ENCODE peak calls at places on chromosome 20, in seven cellular contexts. A, Z, I, Y, C, X and H are unnamed samples.

GRCh38 chr20:47208534-47209174 is 147.8 kb downstream of the ZMYND8 start:
- DNase-seq in A (no peak), Z (no peak), I (no peak), Y (no peak), C (no peak), X (no peak), H (no peak)

GRCh38 chr20:6629564-6629963 is 137.9 kb upstream of the BMP2 start:
- DNase-seq in A (no peak), Z (no peak), I (no peak), Y (no peak), C (no peak), X (no peak), H (no peak)

GRCh38 chr20:63782051-63782471 is 42.5 kb downstream of the SLC2A4RG start:
- DNase-seq in A (peak; percentile 36), Z (no peak), I (no peak), Y (no peak), C (no peak), X (no peak), H (no peak)

GRCh38 chr20:36658300-36658699 is 12.3 kb upstream of the SLA2 start:
- DNase-seq in A (no peak), Z (no peak), I (no peak), Y (no peak), C (no peak), X (no peak), H (no peak)

GRCh38 chr20:25033941-25034335 is 24.0 kb downstream of the ACSS1 start:
- DNase-seq in A (no peak), Z (no peak), I (no peak), Y (peak; percentile 20), C (no peak), X (no peak), H (no peak)

GRCh38 chr20:10619427-10619826 is 54.4 kb downstream of the JAG1 start:
- DNase-seq in A (no peak), Z (peak; percentile 90), I (no peak), Y (no peak), C (peak; percentile 85), X (peak; percentile 82), H (no peak)

GRCh38 chr20:10531848-10532247 is 96.7 kb downstream of the SLX4IP start:
- DNase-seq in A (no peak), Z (peak; percentile 65), I (no peak), Y (no peak), C (no peak), X (no peak), H (no peak)

GRCh38 chr20:64145458-64146300 is 18.6 kb upstream of the MYT1 start:
- DNase-seq in A (no peak), Z (no peak), I (no peak), Y (no peak), C (no peak), X (no peak), H (no peak)

GRCh38 chr20:958936-959815 is 42.9 kb downstream of the RSPO4 start:
- DNase-seq in A (no peak), Z (no peak), I (peak; percentile 19), Y (peak; percentile 83), C (no peak), X (no peak), H (no peak)

GRCh38 chr20:25296094-25297093 is 48.5 kb downstream of the PYGB start:
- DNase-seq in A (peak; percentile 75), Z (peak; percentile 32), I (no peak), Y (no peak), C (no peak), X (peak; percentile 3), H (peak; percentile 59)

GRCh38 chr20:61895016-61895415 is 170.7 kb downstream of the TAF4 start:
- DNase-seq in A (no peak), Z (no peak), I (no peak), Y (no peak), C (no peak), X (no peak), H (no peak)

GRCh38 chr20:41719151-41719550 is 101.0 kb upstream of the CHD6 start:
- DNase-seq in A (no peak), Z (no peak), I (no peak), Y (no peak), C (no peak), X (no peak), H (no peak)

GRCh38 chr20:62306440-62307187 is 3.8 kb downstream of the ADRM1 start:
- DNase-seq in A (no peak), Z (no peak), I (no peak), Y (no peak), C (peak; percentile 71), X (no peak), H (no peak)

GRCh38 chr20:16538779-16539178 is 34.5 kb downstream of the KIF16B start:
- DNase-seq in A (no peak), Z (no peak), I (no peak), Y (no peak), C (no peak), X (no peak), H (no peak)

GRCh38 chr20:12775041-12775440 is 233.7 kb upstream of the SPTLC3 start:
- DNase-seq in A (no peak), Z (no peak), I (no peak), Y (no peak), C (no peak), X (no peak), H (no peak)

GRCh38 chr20:21682576-21682975 is 22.9 kb upstream of the PAX1 start:
- DNase-seq in A (no peak), Z (no peak), I (no peak), Y (no peak), C (no peak), X (no peak), H (no peak)

GRCh38 chr20:47392015-47392720 is 35.7 kb upstream of the ZMYND8 start:
- DNase-seq in A (peak; percentile 36), Z (peak; percentile 91), I (no peak), Y (no peak), C (peak; percentile 95), X (peak; percentile 99), H (peak; percentile 36)

GRCh38 chr20:41058007-41058673 is 29.5 kb downstream of the TOP1 start:
- DNase-seq in A (no peak), Z (peak; percentile 59), I (no peak), Y (no peak), C (peak; percentile 46), X (peak; percentile 86), H (no peak)

GRCh38 chr20:62765021-62765420 is 31.3 kb upstream of the MRGBP start:
- DNase-seq in A (no peak), Z (no peak), I (no peak), Y (no peak), C (no peak), X (no peak), H (no peak)

GRCh38 chr20:6184086-6184485 is 61.3 kb upstream of the FERMT1 start:
- DNase-seq in A (no peak), Z (no peak), I (no peak), Y (no peak), C (no peak), X (no peak), H (no peak)

GRCh38 chr20:46898433-46898832 is 3.8 kb downstream of the EYA2 start:
- DNase-seq in A (no peak), Z (no peak), I (no peak), Y (no peak), C (no peak), X (no peak), H (no peak)

GRCh38 chr20:22513574-22513973 is 70.8 kb downstream of the FOXA2 start:
- DNase-seq in A (no peak), Z (no peak), I (no peak), Y (no peak), C (no peak), X (no peak), H (no peak)

GRCh38 chr20:34703573-34704176 is 469 bp upstream of the TP53INP2 start:
- DNase-seq in A (peak; percentile 30), Z (peak; percentile 44), I (peak; percentile 26), Y (no peak), C (no peak), X (no peak), H (no peak)

GRCh38 chr20:51884561-51884960 is 82.2 kb upstream of the SALL4 start:
- DNase-seq in A (no peak), Z (peak; percentile 55), I (no peak), Y (no peak), C (no peak), X (peak; percentile 9), H (no peak)

DNA sequence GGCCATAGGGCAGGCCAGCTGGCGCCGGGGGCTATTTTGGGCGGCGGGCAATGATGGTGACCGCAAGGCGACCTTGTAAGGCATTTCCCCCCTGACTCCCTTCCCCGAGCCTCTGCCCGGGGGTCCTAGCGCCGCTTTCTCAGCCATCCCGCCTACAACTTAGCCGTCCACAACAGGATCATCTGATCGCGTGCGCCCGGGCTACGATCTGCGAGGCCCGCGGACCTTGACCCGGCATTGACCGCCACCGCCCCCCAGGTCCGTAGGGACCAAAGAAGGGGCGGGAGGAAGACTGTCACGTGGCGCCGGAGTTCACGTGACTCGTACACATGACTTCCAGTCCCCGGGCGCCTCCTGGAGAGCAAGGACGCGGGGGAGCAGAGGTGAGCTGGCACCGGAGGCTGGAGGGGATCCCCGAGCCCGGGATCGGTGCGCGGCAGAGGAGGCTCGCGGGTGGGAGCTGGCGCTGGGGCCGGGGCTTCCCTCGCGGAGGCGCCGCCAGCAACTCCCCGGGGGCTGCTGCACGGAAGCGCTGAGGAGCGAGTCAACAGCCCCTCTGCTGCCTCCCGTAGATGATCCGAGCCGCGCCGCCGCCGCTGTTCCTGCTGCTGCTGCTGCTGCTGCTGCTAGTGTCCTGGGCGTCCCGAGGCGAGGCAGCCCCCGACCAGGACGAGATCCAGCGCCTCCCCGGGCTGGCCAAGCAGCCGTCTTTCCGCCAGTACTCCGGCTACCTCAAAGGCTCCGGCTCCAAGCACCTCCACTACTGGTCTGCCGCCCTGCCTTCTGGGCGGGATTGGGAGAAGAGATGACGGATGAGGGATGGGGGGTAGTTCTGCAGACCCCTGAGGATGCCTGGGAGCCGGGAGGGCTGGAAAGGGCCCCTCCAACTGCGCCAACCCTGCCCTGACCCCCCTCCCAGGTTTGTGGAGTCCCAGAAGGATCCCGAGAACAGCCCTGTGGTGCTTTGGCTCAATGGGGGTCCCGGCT is at the start of the genes CTSA and NEURL2:
- DNase-seq in A (peak; percentile 89), Z (peak; percentile 96), I (peak; percentile 87), Y (peak; percentile 96), C (peak; percentile 99), X (peak; percentile 85), H (peak; percentile 98)
- TF ChIP-seq CTCF in A (no peak), Z (no peak), I (no peak), Y (peak; percentile 25), C (no peak), X (no peak), H (no peak)

GRCh38 chr20:38536310-38536709 is 44.7 kb upstream of the ADIG start:
- DNase-seq in A (no peak), Z (no peak), I (no peak), Y (no peak), C (peak; percentile 67), X (peak; percentile 78), H (no peak)
- TF ChIP-seq CTCF in A (no peak), Z (peak; percentile 4), I (no peak), Y (no peak), C (no peak), X (peak; percentile 46), H (no peak)

DNA sequence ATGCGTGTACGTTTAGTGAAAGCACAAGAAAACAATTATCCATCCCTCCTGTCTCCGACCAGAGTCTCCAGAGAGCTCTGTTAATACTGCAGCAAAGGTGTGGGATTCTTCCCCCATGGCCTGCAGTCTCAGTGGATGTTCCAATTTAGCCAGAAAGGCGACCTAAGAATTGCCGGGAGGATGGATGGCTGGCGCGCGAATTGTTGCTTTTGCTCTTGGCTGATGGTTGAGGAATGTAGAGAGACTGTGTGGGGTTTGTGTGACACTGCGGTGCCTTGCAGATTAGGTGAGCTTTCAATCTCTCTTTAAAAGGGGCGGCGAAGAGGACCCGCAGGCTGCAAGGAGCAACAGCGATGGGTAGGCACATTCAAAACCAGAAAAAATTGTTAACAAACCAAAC is 46.1 kb downstream of the GNAS start:
- DNase-seq in A (no peak), Z (no peak), I (no peak), Y (no peak), C (no peak), X (no peak), H (no peak)
- TF ChIP-seq CTCF in A (no peak), Z (no peak), I (no peak), Y (no peak), C (no peak), X (no peak), H (no peak)

GRCh38 chr20:45353746-45354145 is 5.5 kb upstream of the SDC4 start:
- DNase-seq in A (no peak), Z (no peak), I (no peak), Y (no peak), C (no peak), X (no peak), H (no peak)
- TF ChIP-seq CTCF in A (no peak), Z (no peak), I (no peak), Y (no peak), C (no peak), X (no peak), H (no peak)